ENCODE peak calls at places on chromosome 4, in five cellular contexts. A is A549, J is K562, O is H1, V is HepG2. Y is an unnamed sample.

GRCh38 chr4:153114771-153115321 is 89.4 kb upstream of the TRIM2 start:
- DNase-seq in O (no peak), J (no peak), V (no peak), A (no peak), Y (no peak)

GRCh38 chr4:147136308-147136707 is 190.6 kb upstream of the TTC29 start:
- DNase-seq in V (no peak), A (no peak), J (no peak), O (no peak), Y (no peak)

GRCh38 chr4:120056249-120056648 is 10.4 kb downstream of the MAD2L1 start:
- DNase-seq in V (no peak), A (no peak), O (no peak), J (no peak), Y (no peak)

GRCh38 chr4:184598753-184599491 is 50.3 kb downstream of the CASP3 start:
- DNase-seq in O (no peak), V (no peak), A (no peak), J (no peak), Y (no peak)

GRCh38 chr4:124333466-124333865 is 379.1 kb downstream of the ANKRD50 start:
- DNase-seq in J (no peak), O (no peak), A (no peak), V (no peak), Y (no peak)

GRCh38 chr4:24810016-24810415 is 14.6 kb downstream of the SOD3 start:
- DNase-seq in V (no peak), A (no peak), J (no peak), O (no peak), Y (no peak)

GRCh38 chr4:4981827-4982226 is 37.4 kb downstream of the CYTL1 start:
- DNase-seq in A (no peak), V (no peak), O (no peak), J (no peak), Y (no peak)

GRCh38 chr4:10305816-10306215 is 151.4 kb downstream of the ZNF518B start:
- DNase-seq in J (no peak), O (no peak), V (no peak), A (no peak), Y (no peak)

GRCh38 chr4:74320559-74321118 is 12.4 kb downstream of the EPGN start:
- DNase-seq in A (peak), J (peak), O (peak), V (peak), Y (peak)

GRCh38 chr4:90727938-90728337 is 600.7 kb downstream of the CCSER1 start:
- DNase-seq in V (no peak), O (peak), J (no peak), A (peak), Y (no peak)

GRCh38 chr4:27009539-27009938 is 148.9 kb downstream of the STIM2 start:
- DNase-seq in A (no peak), J (no peak), V (no peak), O (no peak), Y (no peak)

GRCh38 chr4:73161527-73162185 is 92.1 kb upstream of the COX18 start:
- DNase-seq in O (no peak), V (no peak), A (no peak), J (no peak), Y (no peak)

GRCh38 chr4:56618734-56619133 is 62.4 kb downstream of the HOPX start:
- DNase-seq in V (no peak), O (no peak), A (no peak), J (no peak), Y (no peak)

GRCh38 chr4:56611501-56611900 is 69.6 kb downstream of the HOPX start:
- DNase-seq in J (no peak), V (no peak), O (no peak), A (no peak), Y (no peak)

GRCh38 chr4:56607926-56608325 is 73.2 kb downstream of the HOPX start:
- DNase-seq in O (no peak), A (no peak), V (no peak), J (no peak), Y (no peak)

GRCh38 chr4:56612282-56612681 is 68.8 kb downstream of the HOPX start:
- DNase-seq in J (no peak), A (no peak), V (no peak), O (no peak), Y (no peak)

DNA sequence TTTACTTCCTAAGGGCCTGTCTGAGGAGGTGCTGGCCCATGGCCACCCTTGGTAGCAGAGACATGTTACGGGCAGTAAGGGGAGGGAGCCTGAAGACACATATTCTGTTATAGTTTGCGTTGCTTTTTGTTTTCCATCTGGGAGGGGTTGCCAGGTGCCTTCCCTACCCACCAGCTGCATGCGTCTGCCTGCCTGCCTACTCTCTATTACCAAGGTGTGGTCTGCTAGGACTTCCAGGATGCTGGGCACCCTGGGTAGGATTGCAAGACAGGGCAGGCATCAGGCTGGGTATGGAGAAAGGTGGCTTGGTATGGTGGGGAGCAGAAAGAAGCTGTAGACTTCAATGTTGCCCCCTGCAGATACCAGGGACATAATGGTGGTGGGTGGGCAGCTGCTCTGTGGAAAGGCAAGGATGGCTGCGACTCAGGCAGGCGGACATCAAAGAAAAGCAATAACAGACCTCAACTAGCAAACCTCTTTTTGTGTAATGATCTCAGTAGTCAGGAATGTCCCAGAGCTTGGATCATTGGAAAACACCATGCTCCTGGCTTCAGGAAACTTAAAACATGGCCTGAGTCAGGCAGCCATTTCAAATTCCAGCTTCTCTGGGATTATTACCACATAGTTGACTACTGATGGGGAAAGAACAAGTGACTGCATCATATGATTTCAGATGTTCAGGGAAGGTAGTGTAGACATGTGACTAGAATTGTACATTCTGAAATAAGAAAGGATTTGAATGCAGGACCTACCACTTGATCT is 67.8 kb downstream of the HOPX start:
- DNase-seq in J (no peak), A (no peak), V (peak), O (no peak), Y (no peak)
- TF ChIP-seq HDAC2 in J (no peak), A (no peak), V (no peak), O (no peak), Y (no peak)

DNA sequence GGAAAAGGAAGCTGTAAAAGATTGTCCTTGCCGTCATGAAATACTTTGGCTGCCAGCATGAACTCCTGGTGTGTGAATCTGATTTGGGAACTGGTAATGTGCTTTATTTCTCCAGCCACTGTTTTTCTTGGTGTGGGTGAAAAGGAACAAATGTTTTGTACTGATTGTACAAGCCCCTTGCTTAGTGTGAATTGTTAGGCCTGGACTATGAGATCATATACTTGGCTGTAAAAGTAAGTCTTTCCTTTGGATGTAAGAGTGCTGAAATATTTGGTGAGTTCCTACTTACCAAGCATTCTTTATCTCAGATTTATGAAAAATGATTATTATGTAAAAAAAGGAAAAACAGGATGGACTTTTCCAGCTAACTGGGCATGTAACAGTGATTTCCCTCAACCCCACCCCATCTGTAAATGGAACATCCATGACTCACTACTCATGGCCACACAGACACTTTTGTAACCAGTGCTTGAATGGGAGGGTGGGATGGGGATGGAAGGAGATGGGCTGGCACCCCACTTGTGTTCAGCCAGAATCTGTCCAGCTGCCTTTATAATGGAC is 6.3 kb downstream of the FNIP2 start:
- DNase-seq in J (no peak), A (no peak), V (no peak), O (no peak), Y (no peak)
- TF ChIP-seq HDAC2 in J (no peak), A (no peak), V (no peak), O (no peak), Y (no peak)

GRCh38 chr4:113878718-113879117 is 100.7 kb downstream of the ARSJ start:
- DNase-seq in A (no peak), V (peak), J (no peak), O (peak), Y (no peak)
- TF ChIP-seq HDAC2 in A (no peak), V (no peak), J (no peak), O (no peak), Y (no peak)

GRCh38 chr4:122900314-122900713 is 22.1 kb downstream of the NUDT6 start:
- DNase-seq in V (no peak), A (no peak), O (no peak), J (no peak), Y (no peak)
- TF ChIP-seq HDAC2 in V (no peak), A (no peak), O (no peak), J (no peak), Y (no peak)

GRCh38 chr4:151887151-151887815 is 126.5 kb upstream of the GATB start:
- DNase-seq in O (no peak), A (no peak), V (no peak), J (no peak), Y (peak)
- TF ChIP-seq HDAC2 in O (no peak), A (no peak), V (no peak), J (no peak), Y (no peak)

GRCh38 chr4:171676555-171677215 is 136.5 kb upstream of the GALNTL6 start:
- DNase-seq in V (no peak), O (no peak), A (no peak), J (no peak), Y (peak)
- TF ChIP-seq HDAC2 in V (no peak), O (no peak), A (no peak), J (no peak), Y (no peak)